ENCODE peak calls at places on chromosomes 6 and 20, in seven cellular contexts. P, G, U, I, X, J and F are unnamed samples.

GRCh38 chr6:32668226-32668747 is 1.8 kb upstream of the HLA-DQB1 start:
- DNase-seq in P (peak), G (peak), U (no peak), I (no peak), X (peak), J (peak), F (peak)

GRCh38 chr6:130632288-130632687 is 194.9 kb upstream of the SMLR1 start:
- DNase-seq in P (no peak), G (peak), U (no peak), I (no peak), X (no peak), J (no peak), F (no peak)

GRCh38 chr6:127186889-127187288 is 68.4 kb downstream of the RSPO3 start:
- DNase-seq in P (peak), G (peak), U (peak), I (peak), X (peak), J (peak), F (no peak)

GRCh38 chr6:11023032-11023431 is 21.1 kb downstream of the ELOVL2 start:
- DNase-seq in P (no peak), G (no peak), U (no peak), I (no peak), X (no peak), J (no peak), F (peak)

GRCh38 chr20:38290829-38291581 is 13.0 kb upstream of the BPI start:
- DNase-seq in P (no peak), G (peak), U (peak), I (peak), X (no peak), J (peak), F (peak)

GRCh38 chr20:2162125-2162822 is 60.6 kb downstream of the STK35 start:
- DNase-seq in P (no peak), G (no peak), U (no peak), I (peak), X (no peak), J (no peak), F (no peak)

GRCh38 chr20:11350126-11351005 is 567.3 kb upstream of the BTBD3 start:
- DNase-seq in P (no peak), G (no peak), U (no peak), I (peak), X (peak), J (peak), F (peak)

GRCh38 chr20:2751868-2752630 is 48.4 kb downstream of the CPXM1 start:
- DNase-seq in P (peak), G (peak), U (no peak), I (no peak), X (no peak), J (peak), F (no peak)

GRCh38 chr6:128517124-128517523 is 3.3 kb downstream of the PTPRK start:
- DNase-seq in P (no peak), G (no peak), U (no peak), I (no peak), X (no peak), J (no peak), F (no peak)

GRCh38 chr20:48148020-48148419 is 362.7 kb upstream of the SULF2 start:
- DNase-seq in P (no peak), G (no peak), U (no peak), I (no peak), X (no peak), J (no peak), F (no peak)

DNA sequence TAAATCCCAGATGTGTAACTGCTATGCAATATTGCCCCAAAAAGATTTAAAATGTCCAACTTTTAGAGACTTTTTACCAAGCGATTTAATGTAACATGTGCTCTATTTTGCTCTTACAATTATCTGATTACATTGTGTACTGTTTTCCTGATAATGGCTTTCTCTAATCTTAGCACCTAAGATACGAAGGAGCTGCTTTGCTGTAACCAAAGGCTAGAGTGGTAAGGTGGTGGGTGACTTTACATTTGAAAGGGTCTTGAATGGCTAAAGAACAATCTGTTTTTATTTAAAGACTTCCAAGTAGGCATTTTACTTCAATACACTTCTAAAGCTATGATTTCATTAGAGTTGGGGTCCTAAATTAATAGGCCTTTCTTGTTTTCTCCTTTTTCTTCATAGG is 1201.6 kb upstream of the MAP3K7 start:
- DNase-seq in P (no peak), G (no peak), U (no peak), I (no peak), X (no peak), J (no peak), F (no peak)
- H3K4me3 ChIP-seq in P (no peak), G (no peak), U (no peak), I (no peak), X (no peak), J (no peak), F (no peak)

GRCh38 chr6:29753309-29753644 is 30.0 kb downstream of the HLA-F start:
- DNase-seq in P (no peak), G (no peak), U (no peak), I (no peak), X (no peak), J (no peak), F (no peak)
- H3K4me3 ChIP-seq in P (peak), G (peak), U (peak), I (peak), X (peak), J (no peak), F (peak)

DNA sequence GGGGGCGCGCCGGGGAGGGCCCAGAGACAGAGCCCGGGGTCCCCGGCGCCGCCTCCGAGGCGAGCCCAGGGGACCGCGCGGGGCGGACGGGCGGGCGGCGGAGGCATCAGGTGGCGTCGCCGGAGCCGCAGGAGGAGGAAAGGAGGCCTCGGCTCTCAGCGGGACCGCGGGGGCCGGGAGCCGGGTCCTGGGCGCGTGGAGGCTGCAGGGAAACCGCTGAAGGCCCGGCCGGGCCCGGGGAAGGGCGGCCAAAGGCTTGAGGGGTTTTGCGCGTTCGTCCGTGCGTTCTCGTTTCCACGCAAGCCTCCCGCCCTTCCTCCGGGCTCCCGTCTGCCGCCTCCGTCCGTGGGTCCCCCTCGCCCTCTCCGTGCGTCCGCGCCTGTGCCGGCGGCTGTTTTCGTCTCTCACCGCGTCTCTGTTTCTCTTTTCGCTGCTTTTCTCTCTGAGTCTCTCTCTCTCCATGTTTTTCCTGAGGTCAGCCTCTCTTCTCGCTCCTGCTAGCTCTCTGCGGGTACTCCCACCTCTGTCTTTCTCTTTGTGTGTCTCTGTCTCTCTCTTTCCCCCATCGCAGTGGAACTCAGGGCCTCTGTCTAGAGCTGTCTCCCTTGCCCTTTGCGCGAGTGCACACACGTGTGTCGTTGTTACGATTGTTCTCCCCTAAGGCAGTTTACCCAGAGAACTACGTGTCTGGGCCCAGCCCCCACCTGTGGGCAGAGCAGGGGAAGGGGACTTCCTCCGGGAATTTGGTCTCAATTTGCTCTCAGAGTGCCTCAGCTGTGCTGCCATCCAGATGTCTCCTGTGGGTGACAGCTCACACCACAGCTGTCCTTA is 2.1 kb downstream of the IRF4 start:
- DNase-seq in P (peak), G (peak), U (no peak), I (peak), X (no peak), J (no peak), F (no peak)
- H3K4me3 ChIP-seq in P (peak), G (peak), U (no peak), I (no peak), X (no peak), J (peak), F (no peak)

GRCh38 chr20:20366551-20366895 is 1.4 kb upstream of the INSM1 start:
- DNase-seq in P (no peak), G (no peak), U (no peak), I (no peak), X (no peak), J (no peak), F (no peak)

GRCh38 chr20:20368414-20369352 is 779 bp downstream of the INSM1 start:
- DNase-seq in P (peak), G (peak), U (no peak), I (no peak), X (no peak), J (peak), F (no peak)

GRCh38 chr20:20367681-20368413 is at the start of gene INSM1:
- DNase-seq in P (no peak), G (peak), U (no peak), I (no peak), X (no peak), J (no peak), F (no peak)

GRCh38 chr20:20365593-20365992 is 2.3 kb upstream of the INSM1 start:
- DNase-seq in P (no peak), G (no peak), U (no peak), I (no peak), X (no peak), J (no peak), F (no peak)

DNA sequence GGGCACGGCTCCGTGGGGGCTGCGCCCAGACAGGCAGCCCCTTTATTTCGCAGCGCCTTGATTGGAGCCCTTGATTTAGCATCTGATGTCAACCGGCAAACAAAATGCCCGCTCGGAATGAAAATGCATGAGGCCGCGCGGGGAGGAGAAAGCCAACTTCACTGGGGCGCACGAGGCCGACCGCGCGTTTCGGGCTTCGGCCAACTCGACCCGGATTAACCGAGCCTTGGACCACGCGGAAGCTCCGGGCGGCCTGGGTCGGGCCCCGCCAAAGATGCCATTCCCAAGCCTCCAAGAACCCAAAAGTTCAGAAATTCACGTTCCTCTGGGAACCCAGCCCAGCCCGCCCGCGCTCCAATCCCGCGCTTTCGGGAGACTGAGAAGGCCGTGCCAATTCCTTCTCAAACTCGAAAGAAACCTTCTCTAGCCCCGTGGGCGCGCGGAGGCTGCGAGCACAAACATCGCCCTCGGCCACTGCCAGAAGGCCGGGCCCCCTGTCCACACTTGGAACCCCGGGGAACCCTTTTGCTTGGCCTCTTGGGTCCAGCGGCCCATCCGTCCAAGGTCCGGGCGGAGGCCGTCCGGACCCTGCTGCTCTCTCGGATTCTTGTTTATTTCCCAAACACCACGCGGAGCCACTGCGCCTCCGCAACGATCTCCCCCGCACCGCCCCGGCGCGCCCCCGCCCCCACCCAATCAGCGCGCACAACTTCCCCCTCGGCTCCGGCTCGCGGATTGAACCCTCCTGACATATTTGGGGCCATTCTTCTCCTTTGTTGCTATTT is 816 bp upstream of the INSM1 start:
- DNase-seq in P (no peak), G (peak), U (no peak), I (peak), X (no peak), J (no peak), F (no peak)
- H3K4me3 ChIP-seq in P (peak), G (peak), U (no peak), I (no peak), X (no peak), J (no peak), F (no peak)

GRCh38 chr20:50572922-50573777 is 63.0 kb downstream of the PTPN1 start:
- DNase-seq in P (no peak), G (no peak), U (no peak), I (peak), X (no peak), J (no peak), F (peak)
- H3K4me3 ChIP-seq in P (no peak), G (no peak), U (no peak), I (no peak), X (no peak), J (no peak), F (no peak)

GRCh38 chr20:49715466-49715865 is 1.8 kb upstream of the B4GALT5 start:
- DNase-seq in P (no peak), G (no peak), U (no peak), I (no peak), X (no peak), J (no peak), F (no peak)

GRCh38 chr20:49713779-49714712 is at the start of gene B4GALT5:
- DNase-seq in P (peak), G (peak), U (peak), I (peak), X (peak), J (peak), F (peak)

GRCh38 chr20:49712118-49712517 is 1.6 kb downstream of the B4GALT5 start:
- DNase-seq in P (no peak), G (peak), U (no peak), I (no peak), X (no peak), J (no peak), F (no peak)

GRCh38 chr20:49712918-49713778 is 530 bp downstream of the B4GALT5 start:
- DNase-seq in P (peak), G (peak), U (peak), I (peak), X (peak), J (peak), F (no peak)

DNA sequence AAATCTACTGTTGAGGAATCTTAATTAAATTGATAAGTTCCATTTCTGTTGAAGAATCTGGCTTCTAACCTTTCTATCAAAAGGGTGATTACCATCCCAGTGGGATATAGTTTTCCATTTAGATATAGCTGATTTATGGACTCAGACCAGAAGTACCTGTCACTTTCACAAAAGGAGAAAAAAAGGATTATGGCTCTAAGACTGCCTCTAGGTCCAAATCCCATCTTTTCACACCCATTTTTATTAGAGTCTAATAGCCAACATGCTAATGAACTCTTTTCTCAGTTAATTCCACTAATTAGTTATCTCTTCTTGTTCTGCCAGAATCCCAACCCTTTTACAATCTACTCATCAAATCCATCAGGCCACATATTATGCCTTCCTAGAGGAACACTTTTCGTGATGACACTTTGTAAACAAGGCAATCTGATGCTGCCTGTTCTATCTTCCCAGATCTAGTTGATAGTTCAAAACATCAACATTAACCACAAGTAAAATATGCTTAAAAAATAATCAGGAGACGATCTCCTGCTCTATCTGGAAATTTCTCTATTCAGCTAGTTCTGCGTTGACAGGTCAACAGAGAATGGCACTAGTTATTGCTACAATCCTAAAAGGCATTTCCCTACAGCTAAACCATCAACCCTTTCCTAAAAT is 2.2 kb downstream of the B4GALT5 start:
- DNase-seq in P (no peak), G (no peak), U (no peak), I (no peak), X (no peak), J (no peak), F (no peak)
- H3K4me3 ChIP-seq in P (peak), G (peak), U (no peak), I (peak), X (peak), J (peak), F (peak)

DNA sequence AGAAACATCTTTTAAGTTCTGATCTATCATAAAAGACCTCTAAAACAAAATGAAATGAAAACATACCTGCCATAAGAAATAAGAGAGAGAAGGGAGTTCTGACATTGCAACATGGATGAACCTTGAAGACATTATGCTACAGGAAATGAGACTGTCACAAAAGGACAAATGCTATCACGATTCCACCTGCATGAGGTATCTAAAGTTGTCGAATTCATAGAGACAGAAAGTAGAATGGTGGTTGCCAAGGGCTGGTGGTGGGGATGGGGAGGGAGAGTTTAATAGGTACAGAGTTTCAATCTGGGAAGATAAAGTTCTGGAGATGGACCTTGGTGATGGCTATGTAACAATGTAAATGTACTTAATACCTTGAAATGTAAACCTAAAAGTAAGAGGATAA is 3.3 kb downstream of the EZR start:
- DNase-seq in P (no peak), G (no peak), U (no peak), I (no peak), X (no peak), J (no peak), F (no peak)
- H3K4me3 ChIP-seq in P (peak), G (peak), U (no peak), I (no peak), X (no peak), J (peak), F (peak)

GRCh38 chr6:7591770-7592169 is 1.8 kb downstream of the SNRNP48 start:
- DNase-seq in P (no peak), G (no peak), U (no peak), I (no peak), X (no peak), J (no peak), F (no peak)
- H3K4me3 ChIP-seq in P (no peak), G (peak), U (no peak), I (peak), X (no peak), J (no peak), F (peak)

GRCh38 chr20:49894073-49894470 is 21.3 kb downstream of the SPATA2 start:
- DNase-seq in P (no peak), G (no peak), U (no peak), I (no peak), X (no peak), J (no peak), F (no peak)
- H3K4me3 ChIP-seq in P (no peak), G (no peak), U (no peak), I (no peak), X (no peak), J (no peak), F (no peak)

GRCh38 chr6:110884321-110884720 is 9.7 kb downstream of the AMD1 start:
- DNase-seq in P (no peak), G (no peak), U (no peak), I (no peak), X (no peak), J (no peak), F (no peak)
- H3K4me3 ChIP-seq in P (no peak), G (no peak), U (no peak), I (no peak), X (no peak), J (no peak), F (no peak)